ENCODE peak calls at places on chromosomes 7 and 10, in five cellular contexts. O is HCT116, H is fibroblast of lung, P is astrocyte, D is OCI-LY7. J is an unnamed sample.

GRCh38 chr7:119900996-119901395 is 372.0 kb upstream of the KCND2 start:
- DNase-seq in O (no peak), H (peak; percentile 1), P (no peak), D (no peak), J (no peak)

GRCh38 chr10:94315975-94316464 is 46.7 kb downstream of the NOC3L start:
- DNase-seq in O (no peak), H (peak; percentile 71), P (peak; percentile 66), D (no peak), J (no peak)

GRCh38 chr7:150860978-150861295 is 8.6 kb downstream of the AOC1 start:
- DNase-seq in O (no peak), H (no peak), P (no peak), D (no peak), J (no peak)

GRCh38 chr7:16212610-16213009 is 208.7 kb downstream of the CRPPA start:
- DNase-seq in O (no peak), H (no peak), P (no peak), D (no peak), J (no peak)

GRCh38 chr10:79148452-79149344 is 79.9 kb downstream of the ZMIZ1 start:
- DNase-seq in O (no peak), H (peak; percentile 71), P (no peak), D (no peak), J (peak; percentile 81)

GRCh38 chr7:95874541-95875265 is 102.3 kb downstream of the DYNC1I1 start:
- DNase-seq in O (no peak), H (no peak), P (no peak), D (no peak), J (no peak)

GRCh38 chr7:132160525-132161230 is 415.6 kb downstream of the PLXNA4 start:
- DNase-seq in O (no peak), H (no peak), P (no peak), D (no peak), J (no peak)

GRCh38 chr10:12628153-12628552 is 278.8 kb downstream of the CAMK1D start:
- DNase-seq in O (no peak), H (no peak), P (no peak), D (no peak), J (no peak)

GRCh38 chr7:6221340-6222319 is 50.8 kb downstream of the CYTH3 start:
- DNase-seq in O (no peak), H (peak; percentile 66), P (peak; percentile 61), D (no peak), J (no peak)

GRCh38 chr7:55512635-55513034 is 59.7 kb downstream of the VOPP1 start:
- DNase-seq in O (no peak), H (no peak), P (no peak), D (no peak), J (no peak)

GRCh38 chr7:69645683-69646082 is 47.4 kb downstream of the AUTS2 start:
- DNase-seq in O (no peak), H (no peak), P (no peak), D (no peak), J (no peak)

GRCh38 chr10:16853201-16853600 is 36.0 kb upstream of the RSU1 start:
- DNase-seq in O (peak; percentile 15), H (peak; percentile 50), P (peak; percentile 32), D (no peak), J (no peak)

GRCh38 chr10:117318909-117319308 is 56.3 kb downstream of the PDZD8 start:
- DNase-seq in O (no peak), H (no peak), P (no peak), D (no peak), J (no peak)

GRCh38 chr7:47458057-47458456 is 123.9 kb downstream of the TNS3 start:
- DNase-seq in O (no peak), H (peak; percentile 93), P (peak; percentile 93), D (no peak), J (peak; percentile 45)

GRCh38 chr10:75208177-75208576 is 2.4 kb upstream of the VDAC2 start:
- DNase-seq in O (no peak), H (peak; percentile 83), P (peak; percentile 77), D (no peak), J (peak; percentile 98)

GRCh38 chr7:100369105-100369504 is 4.2 kb upstream of the PILRA start:
- DNase-seq in O (no peak), H (no peak), P (no peak), D (peak; percentile 86), J (no peak)

GRCh38 chr7:100364480-100364879 is 6.6 kb downstream of the PILRB start:
- DNase-seq in O (no peak), H (no peak), P (no peak), D (no peak), J (no peak)

GRCh38 chr7:100367676-100368613 is 5.3 kb upstream of the PILRA start:
- DNase-seq in O (no peak), H (no peak), P (no peak), D (peak; percentile 57), J (no peak)

GRCh38 chr7:100366411-100367250 is 6.7 kb upstream of the PILRA start:
- DNase-seq in O (no peak), H (no peak), P (no peak), D (no peak), J (peak; percentile 19)

GRCh38 chr7:100367251-100367620 is 6.1 kb upstream of the PILRA start:
- DNase-seq in O (no peak), H (no peak), P (no peak), D (no peak), J (no peak)
- H3K4me1 ChIP-seq in O (no peaks in the 10 kb centered on the region), H (no peaks in the 10 kb centered on the region), P (no peaks in the 10 kb centered on the region), D (peaks cover 66% of the 10 kb centered on the region), J (peaks cover 5% of the 10 kb centered on the region)

DNA sequence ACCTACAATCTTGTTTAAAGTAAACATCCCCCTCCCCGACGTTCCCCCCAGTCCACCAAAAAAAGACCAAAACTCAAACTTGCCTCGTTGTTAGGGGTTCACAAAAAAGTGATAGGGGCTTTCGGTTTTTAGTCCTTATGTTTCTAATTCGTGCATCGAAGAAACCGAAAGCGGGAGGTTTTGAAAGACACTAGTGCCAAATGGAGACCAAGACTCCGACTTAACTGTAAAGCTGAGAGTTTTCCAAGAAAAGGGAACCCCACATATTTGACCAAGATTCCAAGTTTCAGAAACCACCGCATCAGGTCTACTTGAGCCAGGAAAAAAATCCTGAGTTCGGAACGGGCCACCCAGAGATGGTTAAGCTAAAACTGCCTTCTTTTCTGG is 534 bp downstream of the PSMA2 start:
- DNase-seq in O (no peak), H (peak; percentile 16), P (no peak), D (peak; percentile 36), J (no peak)
- H4K20me1 ChIP-seq in O (peaks cover 9% of the 10 kb centered on the region), H (no peaks in the 10 kb centered on the region), P (peaks cover 66% of the 10 kb centered on the region), D (peaks cover 40% of the 10 kb centered on the region), J (no peaks in the 10 kb centered on the region)

GRCh38 chr7:100874577-100875355 is at the start of gene SRRT:
- DNase-seq in O (peak; percentile 96), H (peak; percentile 96), P (peak; percentile 91), D (peak; percentile 99), J (peak; percentile 97)
- H3K4me3 ChIP-seq in O (peak within 1 kb of the TSS; percentile 97), H (peak within 1 kb of the TSS; percentile 92), P (peak within 1 kb of the TSS; percentile 94), D (peak within 1 kb of the TSS; percentile 78), J (peak within 1 kb of the TSS; percentile 76)

GRCh38 chr7:137684776-137685175 is 162.0 kb downstream of the DGKI start:
- DNase-seq in O (no peak), H (no peak), P (no peak), D (no peak), J (no peak)
- H3K4me1 ChIP-seq in O (no peaks in the 10 kb centered on the region), H (peaks cover 4% of the 10 kb centered on the region), P (peaks cover 42% of the 10 kb centered on the region), D (no peaks in the 10 kb centered on the region), J (peaks cover 21% of the 10 kb centered on the region)

GRCh38 chr7:99115379-99115778 is 28.5 kb downstream of the SMURF1 start:
- DNase-seq in O (no peak), H (no peak), P (no peak), D (no peak), J (no peak)

GRCh38 chr7:99112979-99113378 is 30.9 kb downstream of the SMURF1 start:
- DNase-seq in O (no peak), H (no peak), P (no peak), D (no peak), J (no peak)

GRCh38 chr7:99111591-99111990 is 32.3 kb downstream of the SMURF1 start:
- DNase-seq in O (no peak), H (no peak), P (no peak), D (no peak), J (no peak)

GRCh38 chr7:99109108-99110051 is 34.5 kb downstream of the SMURF1 start:
- DNase-seq in O (no peak), H (peak; percentile 65), P (peak; percentile 49), D (no peak), J (no peak)

GRCh38 chr7:99112097-99112496 is 31.8 kb downstream of the SMURF1 start:
- DNase-seq in O (no peak), H (no peak), P (no peak), D (peak; percentile 41), J (no peak)
- H4K20me1 ChIP-seq in O (no peaks in the 10 kb centered on the region), H (peaks cover 2% of the 10 kb centered on the region), P (peaks cover 87% of the 10 kb centered on the region), D (no peaks in the 10 kb centered on the region), J (peaks cover 8% of the 10 kb centered on the region)

DNA sequence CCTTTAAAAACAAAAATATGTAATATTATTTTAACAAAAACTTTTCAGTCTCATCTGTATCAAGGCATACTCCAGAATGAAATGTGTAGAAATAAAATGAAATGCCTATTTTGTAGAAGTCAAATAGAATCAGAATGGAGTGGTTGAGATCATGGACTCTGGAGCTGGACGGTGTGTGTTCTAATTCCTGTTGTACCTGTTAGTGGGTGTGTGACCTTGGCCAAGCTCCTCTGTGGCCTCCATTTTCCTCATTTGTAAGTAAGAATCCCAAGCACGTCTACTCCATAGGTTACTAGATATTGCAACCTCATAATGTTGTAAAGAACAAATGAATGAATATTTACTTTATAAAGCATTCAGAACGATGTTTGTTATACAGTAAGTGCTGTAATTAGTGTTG is 74.9 kb downstream of the HDAC9 start:
- DNase-seq in O (no peak), H (no peak), P (no peak), D (no peak), J (no peak)
- H3K4me3 ChIP-seq in O (no peak overlapping the region), H (no peak overlapping the region), P (no peak overlapping the region), D (no peak overlapping the region), J (no peak overlapping the region)

DNA sequence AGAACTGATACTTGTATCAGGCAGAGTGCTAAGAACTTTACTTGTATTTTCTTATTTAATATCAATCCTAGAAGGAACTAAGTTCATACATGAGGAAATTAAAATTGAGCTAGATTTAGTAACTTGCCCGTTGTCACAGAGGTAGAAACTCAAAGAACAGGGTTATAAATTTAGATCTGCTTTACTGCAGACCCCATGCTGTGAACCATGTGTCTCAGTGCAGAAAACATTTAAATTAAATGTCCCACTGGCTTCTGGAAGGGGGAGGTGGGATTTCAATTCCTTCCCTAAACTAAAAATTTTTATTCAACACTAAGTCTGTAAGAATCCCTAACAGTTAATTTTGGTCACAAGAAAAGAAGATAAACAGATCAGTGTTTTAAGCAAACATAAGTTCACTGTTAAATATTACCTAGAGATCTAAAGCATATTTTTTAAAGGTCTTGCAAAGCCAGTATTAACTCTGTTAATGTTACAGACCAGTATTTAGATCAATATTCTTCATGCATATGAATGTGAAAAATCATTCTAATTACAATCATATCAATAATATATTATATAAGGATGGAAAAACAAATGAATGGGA is 23.1 kb downstream of the WASL start:
- DNase-seq in O (no peak), H (no peak), P (no peak), D (no peak), J (no peak)
- H3K4me1 ChIP-seq in O (peaks cover 4% of the 10 kb centered on the region), H (peaks cover 7% of the 10 kb centered on the region), P (peaks cover 10% of the 10 kb centered on the region), D (peaks cover 22% of the 10 kb centered on the region), J (peaks cover 10% of the 10 kb centered on the region)